ENCODE peak calls at places on chromosome 9, in six cellular contexts. K is SK-N-SH, A is HCT116, M is K562, R is HepG2, X is H1. J is an unnamed sample.
A peak's percentile ranks its signal among the peaks of the same experiment; 100 is the strongest.

GRCh38 chr9:19446361-19446861 is 37.6 kb downstream of the ACER2 start:
- DNase-seq in K (no peak), A (no peak), M (no peak), R (no peak), X (peak; percentile 67), J (no peak)

GRCh38 chr9:129245276-129245675 is 67.2 kb upstream of the IER5L start:
- DNase-seq in K (no peak), A (no peak), M (no peak), R (no peak), X (no peak), J (no peak)

GRCh38 chr9:137382728-137383452 is 40.1 kb downstream of the EXD3 start:
- DNase-seq in K (no peak), A (no peak), M (peak; percentile 67), R (no peak), X (peak; percentile 55), J (no peak)

GRCh38 chr9:104835163-104835562 is 71.2 kb downstream of the NIPSNAP3B start:
- DNase-seq in K (no peak), A (no peak), M (no peak), R (no peak), X (no peak), J (no peak)

GRCh38 chr9:109831996-109832395 is 52.0 kb downstream of the PALM2AKAP2 start:
- DNase-seq in K (no peak), A (no peak), M (no peak), R (no peak), X (no peak), J (no peak)

GRCh38 chr9:16828335-16829281 is 41.9 kb downstream of the BNC2 start:
- DNase-seq in K (peak; percentile 78), A (no peak), M (no peak), R (no peak), X (peak; percentile 58), J (no peak)

GRCh38 chr9:83425240-83425639 is 113.0 kb downstream of the FRMD3 start:
- DNase-seq in K (no peak), A (no peak), M (no peak), R (peak; percentile 49), X (no peak), J (no peak)

GRCh38 chr9:16871358-16872151 is 1.1 kb upstream of the BNC2 start:
- DNase-seq in K (peak; percentile 69), A (no peak), M (no peak), R (no peak), X (peak; percentile 67), J (no peak)

GRCh38 chr9:70257512-70257911 is 1.3 kb upstream of the SMC5 start:
- DNase-seq in K (no peak), A (no peak), M (peak; percentile 34), R (no peak), X (no peak), J (no peak)

GRCh38 chr9:128358861-128359260 is 12.3 kb upstream of the URM1 start:
- DNase-seq in K (no peak), A (no peak), M (no peak), R (no peak), X (no peak), J (no peak)

GRCh38 chr9:105696219-105696793 is 2.0 kb downstream of the TMEM38B start:
- DNase-seq in K (no peak), A (no peak), M (peak; percentile 31), R (no peak), X (no peak), J (no peak)

GRCh38 chr9:89850633-89851325 is 246.0 kb downstream of the GADD45G start:
- DNase-seq in K (no peak), A (no peak), M (no peak), R (no peak), X (no peak), J (no peak)

GRCh38 chr9:114691046-114691955 is 9.3 kb upstream of the TEX48 start:
- DNase-seq in K (no peak), A (peak; percentile 85), M (no peak), R (no peak), X (no peak), J (no peak)

GRCh38 chr9:33379666-33380389 is 22.5 kb downstream of the AQP7 start:
- DNase-seq in K (no peak), A (no peak), M (no peak), R (no peak), X (no peak), J (no peak)

GRCh38 chr9:21710792-21711191 is 91.6 kb upstream of the MTAP start:
- DNase-seq in K (no peak), A (no peak), M (no peak), R (no peak), X (no peak), J (no peak)
- TF ChIP-seq JUND in K (no peak), A (no peak), M (no peak), R (no peak), X (no peak), J (no peak)

GRCh38 chr9:35114113-35114847 is 1.4 kb downstream of the ATOSB start:
- DNase-seq in K (peak; percentile 62), A (peak; percentile 51), M (peak; percentile 90), R (peak; percentile 31), X (peak; percentile 80), J (peak; percentile 81)
- TF ChIP-seq JUND in K (no peak), A (no peak), M (no peak), R (no peak), X (no peak), J (no peak)

GRCh38 chr9:8183618-8184017 is 384.0 kb upstream of the DMAC1 start:
- DNase-seq in K (no peak), A (no peak), M (no peak), R (no peak), X (no peak), J (no peak)

DNA sequence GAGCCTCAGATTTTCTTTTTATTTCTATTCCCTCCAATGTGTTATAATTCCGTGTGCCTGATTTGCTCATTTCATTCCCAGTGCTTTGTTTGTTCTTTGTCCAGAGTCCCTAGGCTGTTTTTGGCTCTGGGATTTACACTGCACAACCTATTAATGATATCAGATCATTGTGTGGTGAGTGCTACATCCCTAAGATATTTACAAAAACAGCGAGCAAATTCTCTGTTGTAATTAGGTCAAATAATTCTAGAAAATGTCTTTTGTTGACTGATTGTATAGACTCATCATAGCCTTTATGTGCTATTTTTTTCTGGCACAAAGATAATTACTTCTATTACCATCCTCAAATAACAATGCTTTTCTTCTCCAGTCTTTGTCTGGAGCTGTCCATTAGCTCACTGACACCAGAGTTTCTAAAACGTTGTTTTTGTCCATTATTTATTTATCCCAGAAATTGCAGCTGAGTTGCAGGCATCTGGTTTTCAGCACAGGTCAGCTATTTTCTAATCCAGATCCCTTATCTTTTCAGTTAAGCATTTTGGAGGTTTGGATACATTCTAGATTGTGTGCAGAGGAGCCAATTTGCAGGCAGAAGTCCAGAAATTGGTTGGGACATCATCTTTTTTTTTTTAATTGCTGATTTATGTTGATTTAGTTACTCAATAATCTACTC is 379.9 kb upstream of the DMAC1 start:
- DNase-seq in K (peak; percentile 10), A (no peak), M (no peak), R (no peak), X (no peak), J (no peak)
- TF ChIP-seq JUND in K (no peak), A (no peak), M (no peak), R (no peak), X (no peak), J (no peak)

GRCh38 chr9:130732131-130732530 is 38.6 kb downstream of the EXOSC2 start:
- DNase-seq in K (peak; percentile 44), A (no peak), M (peak; percentile 60), R (peak; percentile 20), X (no peak), J (no peak)
- TF ChIP-seq JUND in K (no peak), A (no peak), M (no peak), R (no peak), X (no peak), J (no peak)

GRCh38 chr9:126861707-126862460 is 1.4 kb downstream of the ZBTB34 start:
- DNase-seq in K (no peak), A (no peak), M (peak; percentile 64), R (no peak), X (no peak), J (no peak)
- TF ChIP-seq JUND in K (no peak), A (no peak), M (no peak), R (no peak), X (no peak), J (no peak)

J was measured in T47D.